ENCODE peak calls at places on chromosomes 7 and 10, in seven cellular contexts. P is activated CD4-positive, alpha-beta T cell treated with anti-CD3 and anti-CD28 coated beads, Interleukin-2, amount 10 ng/mL, durations not matched to agents 7 days and 5 days; C is natural killer cell; Q is GM12891; R is hepatocyte; Y is stimulated activated effector memory CD8-positive, alpha-beta T cell treated with anti-CD3 and anti-CD28 coated beads, Interleukin-12 subunit alpha, Interleukin-12 subunit beta, amount 100 ng/mL, for 72 hours; S is SJSA1. D is an unnamed sample.

GRCh38 chr10:121310151-121310711 is 288.0 kb downstream of the FGFR2 start:
- DNase-seq in S (no peak), Q (no peak), Y (no peak), C (no peak), P (no peak), R (no peak), D (no peak)

GRCh38 chr10:119203006-119203405 is 4.4 kb upstream of the GRK5 start:
- DNase-seq in S (no peak), P (no peak), Q (no peak), R (no peak), C (no peak), Y (no peak), D (no peak)

GRCh38 chr7:149790146-149790548 is 16.8 kb upstream of the ZNF467 start:
- DNase-seq in P (peak), S (no peak), Y (peak), Q (peak), R (peak), C (peak), D (peak)

GRCh38 chr10:125127986-125128385 is 32.4 kb downstream of the CTBP2 start:
- DNase-seq in Q (no peak), S (no peak), P (no peak), Y (no peak), R (no peak), C (no peak), D (no peak)

GRCh38 chr10:22253578-22253882 is 35.7 kb upstream of the EBLN1 start:
- DNase-seq in S (no peak), P (peak), C (peak), Q (no peak), Y (no peak), R (no peak), D (peak)

GRCh38 chr7:151307536-151307935 is 34.1 kb upstream of the NUB1 start:
- DNase-seq in P (no peak), Q (no peak), C (no peak), Y (no peak), S (peak), R (no peak), D (no peak)

GRCh38 chr10:74786126-74786525 is 40.3 kb upstream of the KAT6B start:
- DNase-seq in P (no peak), Q (no peak), R (no peak), S (no peak), C (no peak), Y (no peak), D (no peak)

GRCh38 chr7:143172354-143172753 is 10.9 kb upstream of the TAS2R39 start:
- DNase-seq in R (no peak), Y (no peak), Q (no peak), S (no peak), C (no peak), P (no peak), D (no peak)

D was measured in erythroblast.